ENCODE peak calls at places on chromosomes 4 and X, in ten cellular contexts. L is IMR-90, N is aorta, H is WERI-Rb-1, Y is caudate nucleus, R is colonic mucosa, X is mesendoderm, P is neural progenitor cell, E is right atrium auricular region, Q is GM12878. V is an unnamed sample.

GRCh38 chr4:25310066-25310824 is 2.3 kb upstream of the ZCCHC4 start:
- DNase-seq in L (no peak), N (no peak), H (no peak), Y (no peak), R (no peak), X (no peak), P (no peak), E (no peak), Q (peak; percentile 59), V (no peak)

GRCh38 chr4:148435654-148436406 is 6.4 kb downstream of the NR3C2 start:
- DNase-seq in L (no peak), N (no peak), H (no peak), Y (no peak), R (peak; percentile 40), X (no peak), P (no peak), E (no peak), Q (no peak), V (no peak)

GRCh38 chrX:151488677-151489076 is 74.8 kb upstream of the PASD1 start:
- DNase-seq in L (no peak), N (no peak), H (peak; percentile 27), Y (no peak), R (no peak), X (peak; percentile 47), P (peak; percentile 9), E (no peak), Q (no peak), V (no peak)

GRCh38 chr4:158625544-158625943 is 46.1 kb downstream of the C4orf46 start:
- DNase-seq in L (no peak), N (no peak), H (no peak), Y (no peak), R (no peak), X (no peak), P (no peak), E (no peak), Q (no peak), V (no peak)

GRCh38 chrX:74924449-74925209 is 623 bp downstream of the NEXMIF start:
- DNase-seq in L (no peak), N (peak; percentile 65), H (peak; percentile 27), Y (no peak), R (peak; percentile 33), X (peak; percentile 82), P (peak; percentile 52), E (no peak), Q (no peak), V (peak; percentile 38)

GRCh38 chrX:33138677-33139249 is 72.6 kb downstream of the DMD start:
- DNase-seq in L (no peak), N (peak; percentile 45), H (no peak), Y (no peak), R (no peak), X (peak; percentile 14), P (no peak), E (no peak), Q (no peak), V (no peak)

GRCh38 chr4:158282252-158282651 is 72.0 kb downstream of the TMEM144 start:
- DNase-seq in L (peak; percentile 40), N (no peak), H (no peak), Y (no peak), R (no peak), X (peak; percentile 45), P (no peak), E (no peak), Q (no peak), V (no peak)

GRCh38 chr4:88158360-88159136 is at the start of gene ABCG2:
- DNase-seq in L (peak; percentile 75), N (peak; percentile 58), H (peak; percentile 46), Y (no peak), R (peak; percentile 29), X (peak; percentile 94), P (peak; percentile 72), E (no peak), Q (no peak), V (peak; percentile 54)

GRCh38 chr4:84952004-84952403 is 14.5 kb downstream of the WDFY3 start:
- DNase-seq in L (peak; percentile 78), N (no peak), H (no peak), Y (no peak), R (no peak), X (no peak), P (no peak), E (no peak), Q (no peak), V (no peak)

GRCh38 chrX:112769034-112769433 is 71.6 kb downstream of the AMOT start:
- DNase-seq in L (peak; percentile 43), N (no peak), H (no peak), Y (no peak), R (no peak), X (no peak), P (no peak), E (no peak), Q (no peak), V (no peak)

GRCh38 chr4:52103314-52103713 is 52.2 kb downstream of the SPATA18 start:
- DNase-seq in L (no peak), N (no peak), H (no peak), Y (no peak), R (no peak), X (peak; percentile 61), P (peak; percentile 65), E (no peak), Q (no peak), V (peak; percentile 15)

DNA sequence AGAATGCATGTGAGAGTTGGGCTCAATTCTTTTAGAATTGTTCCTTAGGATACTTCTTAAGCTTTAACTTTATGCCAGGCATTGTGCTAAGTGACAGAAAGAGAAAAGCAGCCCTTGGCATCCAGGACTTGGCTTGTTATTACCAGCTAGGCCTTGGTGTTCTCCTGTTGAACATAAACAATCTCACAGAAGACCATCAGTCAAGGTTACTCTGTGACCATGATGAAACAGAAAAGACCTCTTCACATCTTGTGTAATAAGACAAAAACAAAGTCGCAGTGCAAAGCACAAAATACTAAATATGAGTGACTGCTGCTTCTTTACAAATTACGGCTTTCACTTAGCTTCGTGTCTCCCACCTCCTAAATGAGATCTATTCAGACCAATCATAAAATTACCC is 71.6 kb downstream of the CHIC2 start:
- DNase-seq in L (no peak), N (no peak), H (no peak), Y (no peak), R (no peak), X (no peak), P (no peak), E (no peak), Q (no peak), V (no peak)
- H3K27ac ChIP-seq in L (no peak overlapping the region), N (no peak overlapping the region), H (no peak overlapping the region), Y (no peak overlapping the region), R (no peak overlapping the region), X (no peak overlapping the region), P (no peak overlapping the region), E (no peak overlapping the region), Q (no peak overlapping the region), V (no peak overlapping the region)

DNA sequence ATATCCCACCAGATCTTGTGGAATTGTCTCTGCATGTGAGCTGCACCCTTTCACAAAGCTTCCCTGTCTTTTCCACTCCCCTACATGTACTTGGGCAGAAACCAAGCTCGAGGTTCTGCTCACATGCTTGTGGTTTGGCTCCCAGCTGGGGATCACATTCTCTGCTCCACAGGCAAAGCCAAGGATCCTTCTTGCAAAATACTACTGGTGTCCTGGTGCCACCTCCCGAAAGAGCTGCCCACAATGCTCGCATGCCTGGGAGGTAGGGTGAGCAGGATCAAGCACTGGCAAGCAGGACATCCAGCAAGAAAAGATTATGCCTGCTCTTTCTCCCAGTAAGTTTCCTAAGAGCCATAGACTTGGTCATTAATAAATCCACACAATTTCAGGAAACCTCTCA is 45.1 kb upstream of the PPARGC1A start:
- DNase-seq in L (peak; percentile 87), N (peak; percentile 60), H (no peak), Y (no peak), R (peak; percentile 32), X (peak; percentile 93), P (no peak), E (peak; percentile 69), Q (no peak), V (no peak)
- H3K27ac ChIP-seq in L (no peak overlapping the region), N (no peak overlapping the region), H (no peak overlapping the region), Y (peak overlapping the region; percentile 18), R (no peak overlapping the region), X (peak overlapping the region; percentile 72), P (no peak overlapping the region), E (peak overlapping the region; percentile 77), Q (no peak overlapping the region), V (no peak overlapping the region)

GRCh38 chrX:119693996-119694451 is 1.1 kb upstream of the SEPTIN6 start:
- DNase-seq in L (no peak), N (peak; percentile 50), H (no peak), Y (no peak), R (no peak), X (no peak), P (peak; percentile 35), E (no peak), Q (no peak), V (no peak)

GRCh38 chrX:119694601-119695534 is 1.9 kb upstream of the SEPTIN6 start:
- DNase-seq in L (no peak), N (no peak), H (no peak), Y (no peak), R (no peak), X (peak; percentile 80), P (peak; percentile 31), E (no peak), Q (no peak), V (no peak)

GRCh38 chrX:119690921-119691716 is 1.8 kb downstream of the SEPTIN6 start:
- DNase-seq in L (peak; percentile 51), N (no peak), H (no peak), Y (no peak), R (no peak), X (peak; percentile 52), P (no peak), E (no peak), Q (no peak), V (no peak)

GRCh38 chrX:119692241-119693031 is 532 bp downstream of the SEPTIN6 start:
- DNase-seq in L (peak; percentile 48), N (peak; percentile 58), H (peak; percentile 31), Y (no peak), R (peak; percentile 58), X (peak; percentile 32), P (peak; percentile 45), E (peak; percentile 72), Q (no peak), V (no peak)

GRCh38 chrX:119693032-119693995 is at the start of gene SEPTIN6:
- DNase-seq in L (peak; percentile 52), N (peak; percentile 83), H (peak; percentile 66), Y (peak; percentile 3), R (peak; percentile 71), X (peak; percentile 82), P (peak; percentile 78), E (no peak), Q (no peak), V (peak; percentile 66)
- H3K27ac ChIP-seq in L (peak within 1 kb of the TSS; percentile 24), N (no peak within 1 kb of the TSS), H (no peak within 1 kb of the TSS), Y (peak within 1 kb of the TSS; percentile 67), R (peak within 1 kb of the TSS; percentile 79), X (no peak within 1 kb of the TSS), P (no peak within 1 kb of the TSS), E (peak within 1 kb of the TSS; percentile 74), Q (peak within 1 kb of the TSS; percentile 83), V (no peak within 1 kb of the TSS)

DNA sequence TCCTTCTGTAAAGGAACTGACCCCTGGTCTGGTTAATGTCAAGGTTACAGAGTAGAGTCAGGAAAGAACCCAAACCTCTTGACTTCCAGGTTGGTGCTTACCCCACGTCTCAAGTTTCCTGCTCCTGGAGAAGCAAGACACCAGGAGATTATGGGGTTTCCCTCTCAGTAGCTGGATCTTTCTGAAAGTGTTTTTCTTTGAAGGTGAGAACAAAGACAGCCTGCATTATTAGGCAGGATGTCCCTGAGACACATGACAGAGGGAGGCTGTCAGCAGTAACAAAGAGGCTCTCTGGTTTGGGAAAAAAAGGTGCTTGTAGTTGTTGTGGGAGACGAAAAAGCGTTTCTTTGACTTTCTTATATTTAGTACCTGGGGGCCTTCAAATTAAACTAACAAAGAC is 44.7 kb upstream of the IGFBP7 start:
- DNase-seq in L (no peak), N (no peak), H (no peak), Y (no peak), R (no peak), X (peak; percentile 49), P (no peak), E (no peak), Q (no peak), V (no peak)
- H3K27ac ChIP-seq in L (no peak overlapping the region), N (no peak overlapping the region), H (no peak overlapping the region), Y (no peak overlapping the region), R (no peak overlapping the region), X (no peak overlapping the region), P (no peak overlapping the region), E (no peak overlapping the region), Q (no peak overlapping the region), V (no peak overlapping the region)